ENCODE peak calls at places on chromosomes 4 and X, in eight cellular contexts. E is GM19239; J is RWPE1; G is neuronal stem cell; V is GM23248; Y is activated CD4-positive, alpha-beta T cell treated with anti-CD3 and anti-CD28 coated beads, Interleukin-2, amount 50 U/mL, for 4 hours; X is hippocampal formation; O is activated T-helper 1 cell treated with anti-CD3 and anti-CD28 coated beads, Interleukin-12 subunit alpha, Interleukin-12 subunit beta, Interleukin-2, Interleukin-4 antibody, amounts not matched to agents 30 ng/mL and 10 ng/mL and 1 ng/mL, durations not matched to agents 14 hours and 24 hours and 36 hours. D is an unnamed sample.

GRCh38 chr4:140291259-140291658 is 82.2 kb upstream of the SCOC start:
- DNase-seq in J (no peak), G (no peak), Y (no peak), V (peak), X (no peak), O (no peak), E (no peak), D (no peak)

GRCh38 chr4:120801171-120801758 is 121.3 kb downstream of the PRDM5 start:
- DNase-seq in X (no peak), V (peak), J (peak), E (no peak), O (no peak), Y (no peak), G (no peak), D (no peak)

GRCh38 chr4:83238393-83238792 is 46.2 kb downstream of the COQ2 start:
- DNase-seq in X (no peak), Y (no peak), E (no peak), O (no peak), V (no peak), G (no peak), J (no peak), D (no peak)

GRCh38 chr4:1055721-1056590 is 44.5 kb downstream of the FGFRL1 start:
- DNase-seq in X (no peak), J (no peak), G (no peak), O (peak), V (no peak), Y (peak), E (peak), D (no peak)

GRCh38 chr4:119744580-119744979 is 116.0 kb upstream of the PDE5A start:
- DNase-seq in O (no peak), G (no peak), X (no peak), V (peak), J (no peak), Y (no peak), E (no peak), D (no peak)

GRCh38 chrX:107827852-107828251 is 2.2 kb downstream of the MID2 start:
- DNase-seq in O (no peak), V (peak), J (no peak), X (no peak), Y (no peak), G (no peak), E (no peak), D (no peak)

GRCh38 chr4:164383187-164384181 is 370.4 kb upstream of the SMIM31 start:
- DNase-seq in O (no peak), E (no peak), Y (no peak), V (peak), G (peak), J (peak), X (peak), D (peak)

GRCh38 chr4:158496030-158496741 is 25.5 kb upstream of the RXFP1 start:
- DNase-seq in V (peak), O (no peak), E (no peak), J (peak), Y (no peak), G (peak), X (no peak), D (no peak)

GRCh38 chrX:30779453-30780030 is 109.5 kb downstream of the TAB3 start:
- DNase-seq in E (no peak), G (no peak), J (no peak), O (no peak), V (no peak), X (no peak), Y (no peak), D (no peak)

GRCh38 chrX:43121637-43122036 is 343.7 kb upstream of the PPP1R2C start:
- DNase-seq in E (no peak), J (no peak), V (no peak), G (no peak), X (no peak), O (no peak), Y (no peak), D (no peak)

GRCh38 chr4:15521442-15522039 is 51.9 kb downstream of the CC2D2A start:
- DNase-seq in G (no peak), J (no peak), O (no peak), E (no peak), V (no peak), Y (no peak), X (no peak), D (no peak)

GRCh38 chr4:83751336-83751949 is 215.5 kb downstream of the GPAT3 start:
- DNase-seq in J (peak), Y (no peak), E (no peak), X (no peak), O (no peak), G (no peak), V (no peak), D (no peak)

GRCh38 chr4:119646347-119647071 is 17.9 kb upstream of the PDE5A start:
- DNase-seq in V (peak), X (no peak), J (no peak), G (no peak), O (no peak), Y (no peak), E (no peak), D (no peak)

GRCh38 chr4:88144048-88144447 is 14.4 kb downstream of the ABCG2 start:
- DNase-seq in V (no peak), X (no peak), J (no peak), O (no peak), Y (no peak), G (no peak), E (no peak), D (no peak)

GRCh38 chr4:86990510-86990909 is 55.7 kb downstream of the AFF1 start:
- DNase-seq in X (no peak), G (no peak), O (no peak), J (no peak), Y (no peak), V (no peak), E (no peak), D (no peak)

GRCh38 chrX:53930513-53931380 is 113.5 kb downstream of the PHF8 start:
- DNase-seq in V (peak), J (no peak), E (no peak), G (no peak), X (no peak), O (no peak), Y (no peak), D (no peak)

GRCh38 chr4:114025176-114025777 is 45.8 kb upstream of the ARSJ start:
- DNase-seq in G (no peak), X (no peak), O (no peak), E (no peak), V (no peak), J (no peak), Y (no peak), D (no peak)

GRCh38 chr4:6453688-6453990 is 18.8 kb downstream of the PPP2R2C start:
- DNase-seq in V (no peak), G (no peak), X (no peak), Y (no peak), J (no peak), E (no peak), O (no peak), D (no peak)

GRCh38 chr4:126772662-126773061 is 860.1 kb upstream of the INTU start:
- DNase-seq in G (no peak), X (no peak), J (no peak), O (no peak), V (no peak), Y (no peak), E (no peak), D (no peak)

GRCh38 chrX:54785901-54786300 is 12.2 kb downstream of the ITIH6 start:
- DNase-seq in G (no peak), V (peak), Y (no peak), J (no peak), E (no peak), O (no peak), X (no peak), D (no peak)

GRCh38 chr4:158250321-158250720 is 40.0 kb downstream of the TMEM144 start:
- DNase-seq in Y (no peak), X (no peak), V (no peak), J (no peak), G (no peak), O (no peak), E (no peak), D (no peak)

GRCh38 chr4:28229092-28229491 is 1368.5 kb downstream of the STIM2 start:
- DNase-seq in Y (no peak), E (no peak), O (no peak), J (peak), X (no peak), V (peak), G (peak), D (no peak)

GRCh38 chrX:5898463-5898862 is 330.2 kb downstream of the NLGN4X start:
- DNase-seq in Y (no peak), E (no peak), V (no peak), J (no peak), X (no peak), O (no peak), G (no peak), D (no peak)

GRCh38 chrX:13898084-13898483 is 81.2 kb upstream of the GPM6B start:
- DNase-seq in E (peak), G (no peak), Y (no peak), X (no peak), O (no peak), V (peak), J (no peak), D (no peak)

GRCh38 chrX:45553417-45553816 is 352.7 kb upstream of the DIPK2B start:
- DNase-seq in X (no peak), G (no peak), J (no peak), Y (no peak), O (no peak), E (no peak), V (no peak), D (no peak)

GRCh38 chrX:118022803-118023202 is 93.8 kb downstream of the KLHL13 start:
- DNase-seq in J (no peak), G (no peak), X (no peak), E (no peak), Y (no peak), O (no peak), V (no peak), D (no peak)

GRCh38 chr4:53450773-53451172 is 73.3 kb downstream of the FIP1L1 start:
- DNase-seq in G (no peak), X (no peak), J (no peak), E (no peak), Y (no peak), V (peak), O (no peak), D (no peak)

GRCh38 chrX:67346667-67347066 is 197.2 kb upstream of the AR start:
- DNase-seq in G (no peak), V (no peak), X (no peak), E (no peak), O (no peak), Y (no peak), J (no peak), D (no peak)

GRCh38 chr4:187814737-187815465 is 180.7 kb upstream of the ZFP42 start:
- DNase-seq in J (peak), V (peak), X (no peak), E (no peak), G (no peak), Y (no peak), O (no peak), D (no peak)

GRCh38 chrX:26146024-26146423 is 7.9 kb downstream of the MAGEB18 start:
- DNase-seq in J (no peak), O (no peak), G (no peak), V (no peak), X (no peak), Y (no peak), E (no peak), D (no peak)

GRCh38 chr4:42785817-42786216 is 106.7 kb upstream of the GRXCR1 start:
- DNase-seq in Y (no peak), O (no peak), V (no peak), X (no peak), J (no peak), E (no peak), G (no peak), D (no peak)

GRCh38 chr4:126647756-126648396 is 984.9 kb upstream of the INTU start:
- DNase-seq in X (no peak), Y (no peak), O (no peak), J (no peak), V (no peak), E (no peak), G (no peak), D (no peak)

GRCh38 chrX:30141966-30142365 is 73.4 kb upstream of the MAGEB2 start:
- DNase-seq in X (no peak), J (peak), Y (no peak), G (peak), V (peak), O (no peak), E (peak), D (no peak)

GRCh38 chr4:91840359-91840758 is 463.4 kb upstream of the GRID2 start:
- DNase-seq in Y (no peak), O (no peak), G (no peak), V (no peak), E (no peak), X (no peak), J (no peak), D (no peak)

GRCh38 chrX:74286950-74287349 is 17.0 kb upstream of the ZCCHC13 start:
- DNase-seq in Y (no peak), O (no peak), X (no peak), J (no peak), E (no peak), V (peak), G (no peak), D (no peak)

GRCh38 chr4:26192921-26193894 is 127.6 kb upstream of the RBPJ start:
- DNase-seq in G (no peak), Y (no peak), X (peak), V (peak), E (no peak), J (no peak), O (peak), D (no peak)